ENCODE peak calls at places on chromosomes 12 and 14, in eight cellular contexts. One of them, this sample, is unnamed.

GRCh38 chr12:118166946-118167345 is 31.0 kb downstream of the PEBP1 start:
- DNase-seq in mucosa of descending colon: no peak
- DNase-seq in AG09309: no peak
- DNase-seq in kidney tubule cell: no peak
- DNase-seq in GF-D8: no peak
- DNase-seq in NCI-H345: no peak
- DNase-seq in WERI-Rb-1: no peak
- DNase-seq in WTC11: no peak
- DNase-seq in this sample: no peak

GRCh38 chr12:123617580-123617979 is 15.7 kb downstream of the DDX55 start:
- DNase-seq in GF-D8: no peak
- DNase-seq in WERI-Rb-1: no peak
- DNase-seq in kidney tubule cell: no peak
- DNase-seq in WTC11: no peak
- DNase-seq in mucosa of descending colon: no peak
- DNase-seq in NCI-H345: no peak
- DNase-seq in AG09309: no peak
- DNase-seq in this sample: no peak

GRCh38 chr12:4153343-4153892 is 120.1 kb upstream of the CCND2 start:
- DNase-seq in WTC11: no peak
- DNase-seq in GF-D8: peak; percentile 84
- DNase-seq in AG09309: no peak
- DNase-seq in WERI-Rb-1: peak; percentile 45
- DNase-seq in NCI-H345: no peak
- DNase-seq in mucosa of descending colon: peak; percentile 73
- DNase-seq in kidney tubule cell: peak; percentile 40
- DNase-seq in this sample: no peak

GRCh38 chr14:90521121-90521929 is 124.5 kb downstream of the CALM1 start:
- DNase-seq in mucosa of descending colon: no peak
- DNase-seq in NCI-H345: peak; percentile 59
- DNase-seq in WTC11: no peak
- DNase-seq in AG09309: no peak
- DNase-seq in GF-D8: no peak
- DNase-seq in kidney tubule cell: no peak
- DNase-seq in WERI-Rb-1: no peak
- DNase-seq in this sample: peak; percentile 78

GRCh38 chr12:62006076-62006732 is 254.0 kb upstream of the USP15 start:
- DNase-seq in NCI-H345: peak; percentile 21
- DNase-seq in GF-D8: no peak
- DNase-seq in WERI-Rb-1: peak; percentile 25
- DNase-seq in WTC11: peak; percentile 23
- DNase-seq in mucosa of descending colon: no peak
- DNase-seq in kidney tubule cell: peak; percentile 46
- DNase-seq in AG09309: peak; percentile 3
- DNase-seq in this sample: peak; percentile 51

GRCh38 chr12:60072911-60073310 is 477.1 kb downstream of the SLC16A7 start:
- DNase-seq in WTC11: no peak
- DNase-seq in AG09309: no peak
- DNase-seq in GF-D8: no peak
- DNase-seq in WERI-Rb-1: no peak
- DNase-seq in mucosa of descending colon: no peak
- DNase-seq in NCI-H345: no peak
- DNase-seq in kidney tubule cell: peak; percentile 28
- DNase-seq in this sample: peak; percentile 70

GRCh38 chr12:47270782-47271664 is 191.3 kb upstream of the AMIGO2 start:
- DNase-seq in AG09309: peak; percentile 82
- DNase-seq in WTC11: no peak
- DNase-seq in kidney tubule cell: peak; percentile 98
- DNase-seq in mucosa of descending colon: no peak
- DNase-seq in GF-D8: no peak
- DNase-seq in NCI-H345: no peak
- DNase-seq in WERI-Rb-1: no peak
- DNase-seq in this sample: peak; percentile 91

GRCh38 chr12:93886533-93887511 is 209.6 kb downstream of the CRADD start:
- DNase-seq in WTC11: no peak
- DNase-seq in WERI-Rb-1: no peak
- DNase-seq in AG09309: peak; percentile 94
- DNase-seq in GF-D8: no peak
- DNase-seq in kidney tubule cell: no peak
- DNase-seq in NCI-H345: no peak
- DNase-seq in mucosa of descending colon: no peak
- DNase-seq in this sample: peak; percentile 78

GRCh38 chr12:58654021-58654420 is 266.3 kb downstream of the LRIG3 start:
- DNase-seq in WERI-Rb-1: no peak
- DNase-seq in WTC11: no peak
- DNase-seq in mucosa of descending colon: no peak
- DNase-seq in NCI-H345: no peak
- DNase-seq in kidney tubule cell: no peak
- DNase-seq in GF-D8: no peak
- DNase-seq in AG09309: no peak
- DNase-seq in this sample: no peak